ENCODE peak calls at places on chromosome X, in four cellular contexts. W is gastrocnemius medialis, B is stomach, U is tibial nerve. S is an unnamed sample.

GRCh38 chrX:150842198-150842553 is 56.3 kb downstream of the CD99L2 start:
- DNase-seq in U (no peak), B (no peak), W (no peak), S (no peak)

GRCh38 chrX:46169808-46170207 is 375.4 kb downstream of the ZNF674 start:
- DNase-seq in W (no peak), U (no peak), B (no peak), S (no peak)

GRCh38 chrX:19585370-19586082 is 70.2 kb upstream of the MAP3K15 start:
- DNase-seq in B (no peak), U (no peak), W (no peak), S (no peak)

GRCh38 chrX:115693476-115693875 is 132.5 kb downstream of the PLS3 start:
- DNase-seq in B (no peak), U (no peak), W (no peak), S (no peak)

GRCh38 chrX:107288676-107289075 is 82.3 kb downstream of the DNAAF6 start:
- DNase-seq in W (no peak), U (no peak), B (no peak), S (no peak)

GRCh38 chrX:121802881-121803412 is 755.5 kb downstream of the GLUD2 start:
- DNase-seq in W (no peak), U (no peak), B (no peak), S (no peak)

GRCh38 chrX:11341274-11342256 is 48.4 kb downstream of the AMELX start:
- DNase-seq in B (peak; percentile 56), W (peak; percentile 24), U (peak; percentile 19), S (peak; percentile 87)

GRCh38 chrX:136080766-136081165 is 66.6 kb upstream of the FHL1 start:
- DNase-seq in B (no peak), U (no peak), W (no peak), S (no peak)

GRCh38 chrX:17375631-17376380 is 806 bp downstream of the NHS start:
- DNase-seq in U (peak; percentile 13), B (peak; percentile 33), W (no peak), S (no peak)

GRCh38 chrX:44017726-44018125 is 44.5 kb upstream of the NDP start:
- DNase-seq in B (no peak), U (no peak), W (no peak), S (no peak)

GRCh38 chrX:44010626-44011025 is 37.4 kb upstream of the NDP start:
- DNase-seq in U (no peak), B (no peak), W (no peak), S (no peak)

GRCh38 chrX:44016906-44017305 is 43.7 kb upstream of the NDP start:
- DNase-seq in U (no peak), W (no peak), B (no peak), S (no peak)

GRCh38 chrX:44011505-44011904 is 38.3 kb upstream of the NDP start:
- DNase-seq in U (no peak), B (no peak), W (no peak), S (no peak)

DNA sequence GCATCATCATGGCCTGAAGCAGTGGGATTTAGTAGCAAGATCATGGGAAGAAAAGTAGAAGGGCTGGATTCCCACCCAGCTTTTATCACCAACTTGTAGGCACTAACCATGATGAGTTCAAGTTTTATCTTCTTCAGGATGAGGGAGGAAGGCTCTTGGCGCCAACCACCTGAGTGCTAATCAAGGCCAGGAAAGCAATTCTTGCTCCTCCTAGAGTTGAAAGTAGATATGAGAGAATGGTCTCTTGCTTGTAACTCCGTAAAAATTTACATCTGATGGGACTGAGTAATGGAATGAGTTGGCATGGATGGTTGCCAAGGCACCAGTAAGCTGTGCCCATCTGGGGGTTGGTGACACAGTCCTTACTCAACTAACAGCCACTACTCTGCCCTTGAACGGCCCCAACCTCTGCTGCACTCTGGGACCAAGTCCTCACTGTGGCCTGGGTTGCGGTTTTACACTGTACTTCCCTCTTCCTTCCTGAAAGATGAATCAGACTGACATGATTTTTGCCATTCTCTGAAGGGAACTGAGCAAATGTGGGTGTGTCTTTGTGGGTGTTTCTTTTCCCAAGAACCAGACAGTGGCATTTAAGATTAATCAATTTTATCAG is 39.4 kb upstream of the NDP start:
- DNase-seq in W (peak; percentile 7), U (no peak), B (peak; percentile 29), S (peak; percentile 21)
- TF ChIP-seq CTCF in W (no peak), U (no peak), B (no peak), S (no peak)

GRCh38 chrX:13864264-13864663 is 47.4 kb upstream of the GPM6B start:
- DNase-seq in W (no peak), B (no peak), U (no peak), S (no peak)
- TF ChIP-seq POLR2A in W (no peak), B (no peak), U (no peak), S (no peak)

GRCh38 chrX:68665502-68665901 is 18.0 kb downstream of the STARD8 start:
- DNase-seq in U (no peak), B (no peak), W (no peak), S (no peak)
- TF ChIP-seq CTCF in U (peak; percentile 15), B (no peak), W (no peak), S (no peak)

DNA sequence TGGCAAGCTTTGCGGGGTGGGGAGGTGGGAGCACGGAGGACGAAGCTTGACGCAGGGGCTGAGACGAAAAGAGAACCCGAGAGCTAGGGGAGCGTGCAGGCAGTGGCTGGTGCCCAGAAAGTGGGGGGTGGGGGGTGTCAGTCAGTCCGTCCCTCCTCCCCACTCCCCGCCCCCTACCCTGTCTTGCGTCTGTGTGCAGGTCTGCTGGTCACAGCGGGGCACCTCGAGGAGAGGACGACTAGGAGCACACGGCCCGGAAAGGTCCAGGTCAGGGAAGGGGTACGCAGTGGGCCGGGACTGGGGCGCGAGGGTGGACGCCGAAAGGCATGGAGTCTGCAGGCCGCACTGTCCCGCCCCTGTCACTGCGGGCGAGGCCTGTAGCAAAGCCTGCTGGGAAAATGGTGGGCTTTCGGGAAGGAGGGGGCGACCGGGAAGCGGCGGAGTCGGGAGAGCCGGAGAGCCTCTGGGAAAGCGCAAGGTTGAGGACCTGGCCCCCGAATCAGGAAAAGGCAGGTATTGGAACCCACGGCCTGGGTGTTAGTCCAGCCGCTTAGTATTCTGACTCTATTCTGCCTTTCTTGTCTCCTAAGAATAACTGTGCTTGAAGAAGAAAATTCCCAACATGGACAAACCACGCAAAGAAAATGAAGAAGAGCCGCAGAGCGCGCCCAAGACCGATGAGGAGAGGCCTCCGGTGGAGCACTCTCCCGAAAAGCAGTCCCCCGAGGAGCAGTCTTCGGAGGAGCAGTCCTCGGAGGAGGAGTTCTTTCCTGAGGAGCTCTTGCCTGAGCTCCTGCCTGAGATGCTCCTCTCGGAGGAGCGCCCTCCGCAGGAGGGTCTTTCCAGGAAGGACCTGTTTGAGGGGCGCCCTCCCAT is 758 bp downstream of the TCEAL1 start:
- DNase-seq in W (peak; percentile 19), B (peak; percentile 40), U (peak; percentile 33), S (peak; percentile 89)
- TF ChIP-seq POLR2A in W (no peak), B (no peak), U (peak; percentile 37), S (no peak)

S was measured in lower leg skin.